ENCODE peak calls at places on chromosomes 2 and 18, in four cellular contexts. One of them, this sample, is unnamed.

GRCh38 chr18:56196495-56197225 is 441.7 kb downstream of the TXNL1 start:
- DNase-seq in Right ventricle myocardium superior: no peak
- DNase-seq in NCI-H1105 treated with DMSO at 0.1 percent for 48 hours: no peak
- DNase-seq in EL: peak; percentile 74
- DNase-seq in this sample: no peak

GRCh38 chr2:126666003-126666402 is 10.0 kb downstream of the GYPC start:
- DNase-seq in Right ventricle myocardium superior: no peak
- DNase-seq in NCI-H1105 treated with DMSO at 0.1 percent for 48 hours: no peak
- DNase-seq in EL: no peak
- DNase-seq in this sample: no peak

GRCh38 chr18:23332356-23332755 is 120.7 kb upstream of the RIOK3 start:
- DNase-seq in Right ventricle myocardium superior: no peak
- DNase-seq in NCI-H1105 treated with DMSO at 0.1 percent for 48 hours: no peak
- DNase-seq in EL: no peak
- DNase-seq in this sample: no peak

GRCh38 chr2:23545391-23545790 is 160.4 kb downstream of the KLHL29 start:
- DNase-seq in Right ventricle myocardium superior: peak; percentile 38
- DNase-seq in NCI-H1105 treated with DMSO at 0.1 percent for 48 hours: no peak
- DNase-seq in EL: peak; percentile 47
- DNase-seq in this sample: no peak

GRCh38 chr2:40210968-40211353 is 240.9 kb downstream of the SLC8A1 start:
- DNase-seq in Right ventricle myocardium superior: no peak
- DNase-seq in NCI-H1105 treated with DMSO at 0.1 percent for 48 hours: no peak
- DNase-seq in EL: no peak
- DNase-seq in this sample: no peak

GRCh38 chr2:71336802-71337201 is 5.2 kb downstream of the ZNF638 start:
- DNase-seq in Right ventricle myocardium superior: no peak
- DNase-seq in NCI-H1105 treated with DMSO at 0.1 percent for 48 hours: no peak
- DNase-seq in EL: peak; percentile 45
- DNase-seq in this sample: no peak

GRCh38 chr2:67694464-67694863 is 297.3 kb downstream of the ETAA1 start:
- DNase-seq in Right ventricle myocardium superior: no peak
- DNase-seq in NCI-H1105 treated with DMSO at 0.1 percent for 48 hours: no peak
- DNase-seq in EL: no peak
- DNase-seq in this sample: no peak

GRCh38 chr2:166972002-166972401 is 83.7 kb downstream of the XIRP2 start:
- DNase-seq in Right ventricle myocardium superior: no peak
- DNase-seq in NCI-H1105 treated with DMSO at 0.1 percent for 48 hours: no peak
- DNase-seq in EL: no peak
- DNase-seq in this sample: no peak

GRCh38 chr2:23487735-23488492 is 102.9 kb downstream of the KLHL29 start:
- DNase-seq in Right ventricle myocardium superior: peak; percentile 7
- DNase-seq in NCI-H1105 treated with DMSO at 0.1 percent for 48 hours: no peak
- DNase-seq in EL: peak; percentile 67
- DNase-seq in this sample: no peak

GRCh38 chr2:157420771-157421323 is 23.0 kb downstream of the CYTIP start:
- DNase-seq in Right ventricle myocardium superior: no peak
- DNase-seq in NCI-H1105 treated with DMSO at 0.1 percent for 48 hours: no peak
- DNase-seq in EL: peak; percentile 29
- DNase-seq in this sample: no peak

GRCh38 chr2:2331905-2332280 is 818 bp upstream of the MYT1L start:
- DNase-seq in Right ventricle myocardium superior: no peak
- DNase-seq in NCI-H1105 treated with DMSO at 0.1 percent for 48 hours: no peak
- DNase-seq in EL: no peak
- DNase-seq in this sample: no peak

GRCh38 chr2:155930312-155930711 is 402.2 kb downstream of the NR4A2 start:
- DNase-seq in Right ventricle myocardium superior: no peak
- DNase-seq in NCI-H1105 treated with DMSO at 0.1 percent for 48 hours: no peak
- DNase-seq in EL: no peak
- DNase-seq in this sample: no peak

GRCh38 chr2:98569197-98569793 is 39.0 kb downstream of the COA5 start:
- DNase-seq in Right ventricle myocardium superior: peak; percentile 72
- DNase-seq in NCI-H1105 treated with DMSO at 0.1 percent for 48 hours: no peak
- DNase-seq in EL: peak; percentile 13
- DNase-seq in this sample: no peak

GRCh38 chr2:233061591-233062446 is 1.7 kb downstream of the INPP5D start:
- DNase-seq in Right ventricle myocardium superior: peak; percentile 80
- DNase-seq in NCI-H1105 treated with DMSO at 0.1 percent for 48 hours: no peak
- DNase-seq in EL: no peak
- DNase-seq in this sample: no peak

GRCh38 chr2:130351495-130352125 is 4.2 kb upstream of the PTPN18 start:
- DNase-seq in Right ventricle myocardium superior: no peak
- DNase-seq in NCI-H1105 treated with DMSO at 0.1 percent for 48 hours: no peak
- DNase-seq in EL: no peak
- DNase-seq in this sample: no peak

GRCh38 chr2:120239488-120240287 is 13.0 kb upstream of the RALB start:
- DNase-seq in Right ventricle myocardium superior: no peak
- DNase-seq in NCI-H1105 treated with DMSO at 0.1 percent for 48 hours: no peak
- DNase-seq in EL: peak; percentile 83
- DNase-seq in this sample: no peak

This sample was measured in Panc1.